ENCODE peak calls at places on chromosomes 1 and 21, in ten cellular contexts. One of them, this sample, is unnamed.

GRCh38 chr1:39689635-39690034 is 1.6 kb downstream of the HPCAL4 start:
- DNase-seq in SW480: no peak
- DNase-seq in neural progenitor cell: peak
- DNase-seq in AG08395: no peak
- DNase-seq in cardiac septum: no peak
- DNase-seq in RWPE1: no peak
- DNase-seq in heart left ventricle: no peak
- DNase-seq in A549: no peak
- DNase-seq in non-pigmented ciliary epithelial cell: no peak
- DNase-seq in nucleus accumbens: no peak
- DNase-seq in this sample: no peak

GRCh38 chr1:96416111-96416595 is 305.4 kb upstream of the PTBP2 start:
- DNase-seq in neural progenitor cell: no peak
- DNase-seq in non-pigmented ciliary epithelial cell: peak
- DNase-seq in nucleus accumbens: no peak
- DNase-seq in heart left ventricle: no peak
- DNase-seq in RWPE1: peak
- DNase-seq in AG08395: peak
- DNase-seq in A549: no peak
- DNase-seq in cardiac septum: no peak
- DNase-seq in SW480: peak
- DNase-seq in this sample: no peak

GRCh38 chr1:204837440-204838084 is 33.1 kb upstream of the NFASC start:
- DNase-seq in SW480: peak
- DNase-seq in AG08395: peak
- DNase-seq in heart left ventricle: peak
- DNase-seq in neural progenitor cell: peak
- DNase-seq in cardiac septum: no peak
- DNase-seq in nucleus accumbens: no peak
- DNase-seq in non-pigmented ciliary epithelial cell: peak
- DNase-seq in RWPE1: peak
- DNase-seq in A549: peak
- DNase-seq in this sample: peak

GRCh38 chr1:226047495-226047894 is 15.0 kb upstream of the H3-3A start:
- DNase-seq in nucleus accumbens: no peak
- DNase-seq in heart left ventricle: no peak
- DNase-seq in neural progenitor cell: no peak
- DNase-seq in non-pigmented ciliary epithelial cell: no peak
- DNase-seq in A549: no peak
- DNase-seq in AG08395: peak
- DNase-seq in RWPE1: no peak
- DNase-seq in cardiac septum: no peak
- DNase-seq in SW480: no peak
- DNase-seq in this sample: no peak

GRCh38 chr21:32306021-32306780 is 7.5 kb downstream of the MRAP start:
- DNase-seq in AG08395: no peak
- DNase-seq in nucleus accumbens: peak
- DNase-seq in neural progenitor cell: peak
- DNase-seq in cardiac septum: no peak
- DNase-seq in A549: peak
- DNase-seq in heart left ventricle: no peak
- DNase-seq in RWPE1: no peak
- DNase-seq in SW480: no peak
- DNase-seq in non-pigmented ciliary epithelial cell: no peak
- DNase-seq in this sample: peak

GRCh38 chr1:228083871-228084278 is 1.4 kb downstream of the ARF1 start:
- DNase-seq in neural progenitor cell: peak
- DNase-seq in A549: no peak
- DNase-seq in AG08395: no peak
- DNase-seq in cardiac septum: no peak
- DNase-seq in RWPE1: no peak
- DNase-seq in SW480: no peak
- DNase-seq in nucleus accumbens: no peak
- DNase-seq in heart left ventricle: no peak
- DNase-seq in non-pigmented ciliary epithelial cell: no peak
- DNase-seq in this sample: no peak

GRCh38 chr1:215083408-215083961 is 948 bp downstream of the KCNK2 start:
- DNase-seq in heart left ventricle: no peak
- DNase-seq in A549: no peak
- DNase-seq in non-pigmented ciliary epithelial cell: no peak
- DNase-seq in RWPE1: no peak
- DNase-seq in cardiac septum: no peak
- DNase-seq in SW480: no peak
- DNase-seq in nucleus accumbens: no peak
- DNase-seq in neural progenitor cell: peak
- DNase-seq in AG08395: peak
- DNase-seq in this sample: peak

GRCh38 chr21:17673261-17674020 is 60.7 kb upstream of the BTG3 start:
- DNase-seq in SW480: no peak
- DNase-seq in RWPE1: peak
- DNase-seq in non-pigmented ciliary epithelial cell: no peak
- DNase-seq in AG08395: peak
- DNase-seq in A549: no peak
- DNase-seq in nucleus accumbens: no peak
- DNase-seq in neural progenitor cell: peak
- DNase-seq in cardiac septum: no peak
- DNase-seq in heart left ventricle: no peak
- DNase-seq in this sample: peak

GRCh38 chr1:169184812-169185211 is 78.3 kb downstream of the ATP1B1 start:
- DNase-seq in neural progenitor cell: peak
- DNase-seq in SW480: no peak
- DNase-seq in cardiac septum: no peak
- DNase-seq in AG08395: no peak
- DNase-seq in RWPE1: no peak
- DNase-seq in A549: no peak
- DNase-seq in non-pigmented ciliary epithelial cell: no peak
- DNase-seq in nucleus accumbens: no peak
- DNase-seq in heart left ventricle: no peak
- DNase-seq in this sample: no peak

GRCh38 chr1:201272838-201273237 is 10.5 kb upstream of the PKP1 start:
- DNase-seq in cardiac septum: no peak
- DNase-seq in AG08395: no peak
- DNase-seq in SW480: no peak
- DNase-seq in heart left ventricle: no peak
- DNase-seq in nucleus accumbens: no peak
- DNase-seq in neural progenitor cell: no peak
- DNase-seq in A549: no peak
- DNase-seq in non-pigmented ciliary epithelial cell: no peak
- DNase-seq in RWPE1: no peak
- DNase-seq in this sample: no peak

GRCh38 chr1:223747838-223748335 is 35.5 kb downstream of the CAPN2 start:
- DNase-seq in SW480: no peak
- DNase-seq in A549: peak
- DNase-seq in neural progenitor cell: no peak
- DNase-seq in non-pigmented ciliary epithelial cell: no peak
- DNase-seq in RWPE1: no peak
- DNase-seq in AG08395: peak
- DNase-seq in nucleus accumbens: no peak
- DNase-seq in heart left ventricle: no peak
- DNase-seq in cardiac septum: no peak
- DNase-seq in this sample: no peak

GRCh38 chr1:114154146-114154962 is 685 bp upstream of the SYT6 start:
- DNase-seq in A549: no peak
- DNase-seq in neural progenitor cell: peak
- DNase-seq in cardiac septum: no peak
- DNase-seq in nucleus accumbens: peak
- DNase-seq in heart left ventricle: no peak
- DNase-seq in non-pigmented ciliary epithelial cell: no peak
- DNase-seq in SW480: no peak
- DNase-seq in RWPE1: no peak
- DNase-seq in AG08395: peak
- DNase-seq in this sample: peak

GRCh38 chr1:19635646-19636045 is 8.5 kb upstream of the NBL1 start:
- DNase-seq in A549: no peak
- DNase-seq in RWPE1: no peak
- DNase-seq in heart left ventricle: no peak
- DNase-seq in nucleus accumbens: no peak
- DNase-seq in SW480: no peak
- DNase-seq in cardiac septum: no peak
- DNase-seq in neural progenitor cell: no peak
- DNase-seq in non-pigmented ciliary epithelial cell: no peak
- DNase-seq in AG08395: no peak
- DNase-seq in this sample: no peak

GRCh38 chr1:56034222-56034621 is 545.1 kb downstream of the PLPP3 start:
- DNase-seq in non-pigmented ciliary epithelial cell: peak
- DNase-seq in A549: no peak
- DNase-seq in RWPE1: no peak
- DNase-seq in AG08395: peak
- DNase-seq in cardiac septum: no peak
- DNase-seq in nucleus accumbens: no peak
- DNase-seq in heart left ventricle: no peak
- DNase-seq in SW480: no peak
- DNase-seq in neural progenitor cell: no peak
- DNase-seq in this sample: no peak